ENCODE peak calls at places on chromosomes 7 and 10, in six cellular contexts. J, M, B, X, G and U are unnamed samples.

GRCh38 chr7:98599886-98600285 is 17.2 kb upstream of the NPTX2 start:
- DNase-seq in J (no peak), M (no peak), B (no peak), X (no peak), G (no peak), U (no peak)

GRCh38 chr7:16004661-16005060 is 318.2 kb upstream of the MEOX2 start:
- DNase-seq in J (no peak), M (no peak), B (no peak), X (no peak), G (no peak), U (no peak)

GRCh38 chr10:59967079-59967478 is 60.7 kb upstream of the CCDC6 start:
- DNase-seq in J (no peak), M (no peak), B (no peak), X (no peak), G (no peak), U (no peak)

GRCh38 chr7:2934211-2934731 is 90.2 kb upstream of the GNA12 start:
- DNase-seq in J (peak; percentile 41), M (no peak), B (peak; percentile 54), X (no peak), G (peak; percentile 73), U (peak; percentile 43)

GRCh38 chr10:26781797-26782196 is 79.0 kb downstream of the ABI1 start:
- DNase-seq in J (no peak), M (no peak), B (peak; percentile 55), X (no peak), G (peak; percentile 14), U (no peak)

GRCh38 chr7:24442170-24442777 is 131.0 kb upstream of the PALS2 start:
- DNase-seq in J (no peak), M (no peak), B (no peak), X (no peak), G (no peak), U (no peak)

GRCh38 chr10:80281292-80281691 is 8.2 kb downstream of the MAT1A start:
- DNase-seq in J (no peak), M (no peak), B (no peak), X (no peak), G (no peak), U (no peak)

GRCh38 chr10:51087114-51087513 is 12.8 kb downstream of the PRKG1 start:
- DNase-seq in J (no peak), M (no peak), B (no peak), X (no peak), G (no peak), U (no peak)

GRCh38 chr10:59499460-59499859 is 137.1 kb upstream of the FAM13C start:
- DNase-seq in J (no peak), M (no peak), B (no peak), X (no peak), G (no peak), U (no peak)

GRCh38 chr10:121662945-121663917 is 65.0 kb upstream of the FGFR2 start:
- DNase-seq in J (no peak), M (no peak), B (no peak), X (no peak), G (no peak), U (no peak)